ENCODE peak calls at places on chromosomes 2 and 18, in seven cellular contexts. One of them, this sample, is unnamed.

GRCh38 chr2:181431674-181432073 is 25.5 kb upstream of the ITGA4 start:
- DNase-seq in foreskin keratinocyte: no peak
- DNase-seq in activated CD4-positive, alpha-beta T cell treated with anti-CD3 and anti-CD28 coated beads, Interleukin-2, amount 50 U/mL, for 4 hours: no peak
- DNase-seq in NCI-H1105: no peak
- DNase-seq in GM10248: no peak
- DNase-seq in myocyte: no peak
- DNase-seq in heart right ventricle: no peak
- DNase-seq in this sample: no peak

GRCh38 chr2:54773233-54773632 is 49.8 kb downstream of the EML6 start:
- DNase-seq in myocyte: no peak
- DNase-seq in heart right ventricle: no peak
- DNase-seq in NCI-H1105: no peak
- DNase-seq in activated CD4-positive, alpha-beta T cell treated with anti-CD3 and anti-CD28 coated beads, Interleukin-2, amount 50 U/mL, for 4 hours: no peak
- DNase-seq in foreskin keratinocyte: no peak
- DNase-seq in GM10248: no peak
- DNase-seq in this sample: no peak

GRCh38 chr18:28514699-28515098 is 337.8 kb upstream of the CDH2 start:
- DNase-seq in myocyte: no peak
- DNase-seq in GM10248: no peak
- DNase-seq in NCI-H1105: no peak
- DNase-seq in activated CD4-positive, alpha-beta T cell treated with anti-CD3 and anti-CD28 coated beads, Interleukin-2, amount 50 U/mL, for 4 hours: no peak
- DNase-seq in foreskin keratinocyte: no peak
- DNase-seq in heart right ventricle: no peak
- DNase-seq in this sample: no peak

GRCh38 chr2:88123164-88123974 is 4.5 kb downstream of the FABP1 start:
- DNase-seq in activated CD4-positive, alpha-beta T cell treated with anti-CD3 and anti-CD28 coated beads, Interleukin-2, amount 50 U/mL, for 4 hours: no peak
- DNase-seq in foreskin keratinocyte: no peak
- DNase-seq in NCI-H1105: no peak
- DNase-seq in heart right ventricle: no peak
- DNase-seq in GM10248: no peak
- DNase-seq in myocyte: no peak
- DNase-seq in this sample: no peak

GRCh38 chr2:15334650-15335326 is 226.3 kb downstream of the NBAS start:
- DNase-seq in foreskin keratinocyte: peak
- DNase-seq in activated CD4-positive, alpha-beta T cell treated with anti-CD3 and anti-CD28 coated beads, Interleukin-2, amount 50 U/mL, for 4 hours: no peak
- DNase-seq in myocyte: peak
- DNase-seq in NCI-H1105: peak
- DNase-seq in heart right ventricle: no peak
- DNase-seq in GM10248: no peak
- DNase-seq in this sample: no peak

GRCh38 chr2:158755738-158756137 is 39.4 kb upstream of the DAPL1 start:
- DNase-seq in GM10248: no peak
- DNase-seq in NCI-H1105: no peak
- DNase-seq in activated CD4-positive, alpha-beta T cell treated with anti-CD3 and anti-CD28 coated beads, Interleukin-2, amount 50 U/mL, for 4 hours: no peak
- DNase-seq in heart right ventricle: no peak
- DNase-seq in foreskin keratinocyte: no peak
- DNase-seq in myocyte: no peak
- DNase-seq in this sample: no peak

GRCh38 chr2:38146302-38146916 is 70.5 kb upstream of the CYP1B1 start:
- DNase-seq in foreskin keratinocyte: peak
- DNase-seq in GM10248: peak
- DNase-seq in NCI-H1105: no peak
- DNase-seq in heart right ventricle: peak
- DNase-seq in activated CD4-positive, alpha-beta T cell treated with anti-CD3 and anti-CD28 coated beads, Interleukin-2, amount 50 U/mL, for 4 hours: no peak
- DNase-seq in myocyte: peak
- DNase-seq in this sample: peak

GRCh38 chr2:34012728-34013302 is 413.7 kb upstream of the FAM98A start:
- DNase-seq in myocyte: peak
- DNase-seq in activated CD4-positive, alpha-beta T cell treated with anti-CD3 and anti-CD28 coated beads, Interleukin-2, amount 50 U/mL, for 4 hours: no peak
- DNase-seq in heart right ventricle: peak
- DNase-seq in foreskin keratinocyte: peak
- DNase-seq in NCI-H1105: peak
- DNase-seq in GM10248: no peak
- DNase-seq in this sample: peak

GRCh38 chr2:126839711-126840110 is 59.0 kb upstream of the TEX51 start:
- DNase-seq in NCI-H1105: no peak
- DNase-seq in myocyte: peak
- DNase-seq in activated CD4-positive, alpha-beta T cell treated with anti-CD3 and anti-CD28 coated beads, Interleukin-2, amount 50 U/mL, for 4 hours: no peak
- DNase-seq in foreskin keratinocyte: no peak
- DNase-seq in GM10248: no peak
- DNase-seq in heart right ventricle: no peak
- DNase-seq in this sample: no peak

GRCh38 chr18:24051256-24051947 is 36.8 kb downstream of the TTC39C start:
- DNase-seq in foreskin keratinocyte: no peak
- DNase-seq in activated CD4-positive, alpha-beta T cell treated with anti-CD3 and anti-CD28 coated beads, Interleukin-2, amount 50 U/mL, for 4 hours: no peak
- DNase-seq in GM10248: peak
- DNase-seq in NCI-H1105: no peak
- DNase-seq in heart right ventricle: no peak
- DNase-seq in myocyte: no peak
- DNase-seq in this sample: no peak

GRCh38 chr2:185782223-185782769 is 43.7 kb downstream of the FSIP2 start:
- DNase-seq in myocyte: no peak
- DNase-seq in heart right ventricle: no peak
- DNase-seq in foreskin keratinocyte: no peak
- DNase-seq in GM10248: no peak
- DNase-seq in activated CD4-positive, alpha-beta T cell treated with anti-CD3 and anti-CD28 coated beads, Interleukin-2, amount 50 U/mL, for 4 hours: no peak
- DNase-seq in NCI-H1105: no peak
- DNase-seq in this sample: no peak

GRCh38 chr2:67649331-67650071 is 252.4 kb downstream of the ETAA1 start:
- DNase-seq in myocyte: peak
- DNase-seq in activated CD4-positive, alpha-beta T cell treated with anti-CD3 and anti-CD28 coated beads, Interleukin-2, amount 50 U/mL, for 4 hours: no peak
- DNase-seq in NCI-H1105: peak
- DNase-seq in heart right ventricle: peak
- DNase-seq in foreskin keratinocyte: no peak
- DNase-seq in GM10248: no peak
- DNase-seq in this sample: peak

GRCh38 chr18:73235491-73235890 is 367.7 kb upstream of the NETO1 start:
- DNase-seq in activated CD4-positive, alpha-beta T cell treated with anti-CD3 and anti-CD28 coated beads, Interleukin-2, amount 50 U/mL, for 4 hours: no peak
- DNase-seq in heart right ventricle: no peak
- DNase-seq in myocyte: no peak
- DNase-seq in NCI-H1105: no peak
- DNase-seq in foreskin keratinocyte: peak
- DNase-seq in GM10248: peak
- DNase-seq in this sample: no peak

GRCh38 chr18:6414118-6414722 is 491 bp downstream of the L3MBTL4 start:
- DNase-seq in heart right ventricle: peak
- DNase-seq in GM10248: peak
- DNase-seq in foreskin keratinocyte: no peak
- DNase-seq in NCI-H1105: no peak
- DNase-seq in myocyte: no peak
- DNase-seq in activated CD4-positive, alpha-beta T cell treated with anti-CD3 and anti-CD28 coated beads, Interleukin-2, amount 50 U/mL, for 4 hours: no peak
- DNase-seq in this sample: peak

GRCh38 chr2:35220471-35220870 is 1135.1 kb upstream of the CRIM1 start:
- DNase-seq in myocyte: no peak
- DNase-seq in GM10248: no peak
- DNase-seq in heart right ventricle: no peak
- DNase-seq in foreskin keratinocyte: peak
- DNase-seq in activated CD4-positive, alpha-beta T cell treated with anti-CD3 and anti-CD28 coated beads, Interleukin-2, amount 50 U/mL, for 4 hours: no peak
- DNase-seq in NCI-H1105: no peak
- DNase-seq in this sample: no peak

GRCh38 chr18:49716035-49716434 is 97.3 kb downstream of the ACAA2 start:
- DNase-seq in foreskin keratinocyte: no peak
- DNase-seq in NCI-H1105: no peak
- DNase-seq in myocyte: no peak
- DNase-seq in GM10248: no peak
- DNase-seq in activated CD4-positive, alpha-beta T cell treated with anti-CD3 and anti-CD28 coated beads, Interleukin-2, amount 50 U/mL, for 4 hours: no peak
- DNase-seq in heart right ventricle: no peak
- DNase-seq in this sample: no peak

GRCh38 chr18:75216212-75216925 is 5.8 kb downstream of the TSHZ1 start:
- DNase-seq in NCI-H1105: no peak
- DNase-seq in GM10248: no peak
- DNase-seq in myocyte: no peak
- DNase-seq in heart right ventricle: no peak
- DNase-seq in activated CD4-positive, alpha-beta T cell treated with anti-CD3 and anti-CD28 coated beads, Interleukin-2, amount 50 U/mL, for 4 hours: no peak
- DNase-seq in foreskin keratinocyte: no peak
- DNase-seq in this sample: no peak

GRCh38 chr2:99832921-99833320 is 309.5 kb downstream of the AFF3 start:
- DNase-seq in GM10248: no peak
- DNase-seq in myocyte: no peak
- DNase-seq in heart right ventricle: no peak
- DNase-seq in NCI-H1105: no peak
- DNase-seq in foreskin keratinocyte: no peak
- DNase-seq in activated CD4-positive, alpha-beta T cell treated with anti-CD3 and anti-CD28 coated beads, Interleukin-2, amount 50 U/mL, for 4 hours: no peak
- DNase-seq in this sample: no peak

GRCh38 chr2:212147921-212148513 is 390.6 kb downstream of the ERBB4 start:
- DNase-seq in myocyte: peak
- DNase-seq in foreskin keratinocyte: no peak
- DNase-seq in GM10248: no peak
- DNase-seq in activated CD4-positive, alpha-beta T cell treated with anti-CD3 and anti-CD28 coated beads, Interleukin-2, amount 50 U/mL, for 4 hours: no peak
- DNase-seq in heart right ventricle: no peak
- DNase-seq in NCI-H1105: no peak
- DNase-seq in this sample: no peak

GRCh38 chr2:236405357-236405756 is 141.2 kb upstream of the ASB18 start:
- DNase-seq in myocyte: no peak
- DNase-seq in NCI-H1105: no peak
- DNase-seq in heart right ventricle: no peak
- DNase-seq in GM10248: no peak
- DNase-seq in foreskin keratinocyte: no peak
- DNase-seq in activated CD4-positive, alpha-beta T cell treated with anti-CD3 and anti-CD28 coated beads, Interleukin-2, amount 50 U/mL, for 4 hours: no peak
- DNase-seq in this sample: no peak

GRCh38 chr2:25380586-25381360 is 39.0 kb upstream of the DNMT3A start:
- DNase-seq in NCI-H1105: no peak
- DNase-seq in heart right ventricle: no peak
- DNase-seq in myocyte: peak
- DNase-seq in GM10248: no peak
- DNase-seq in foreskin keratinocyte: no peak
- DNase-seq in activated CD4-positive, alpha-beta T cell treated with anti-CD3 and anti-CD28 coated beads, Interleukin-2, amount 50 U/mL, for 4 hours: no peak
- DNase-seq in this sample: no peak

GRCh38 chr2:113890253-113891235 is 655 bp downstream of the ACTR3 start:
- DNase-seq in myocyte: peak
- DNase-seq in activated CD4-positive, alpha-beta T cell treated with anti-CD3 and anti-CD28 coated beads, Interleukin-2, amount 50 U/mL, for 4 hours: peak
- DNase-seq in NCI-H1105: peak
- DNase-seq in GM10248: peak
- DNase-seq in heart right ventricle: peak
- DNase-seq in foreskin keratinocyte: peak
- DNase-seq in this sample: peak

GRCh38 chr2:239910851-239911629 is 114.1 kb downstream of the NDUFA10 start:
- DNase-seq in activated CD4-positive, alpha-beta T cell treated with anti-CD3 and anti-CD28 coated beads, Interleukin-2, amount 50 U/mL, for 4 hours: no peak
- DNase-seq in GM10248: no peak
- DNase-seq in myocyte: no peak
- DNase-seq in foreskin keratinocyte: no peak
- DNase-seq in heart right ventricle: no peak
- DNase-seq in NCI-H1105: no peak
- DNase-seq in this sample: peak

GRCh38 chr2:42021490-42021889 is 26.3 kb upstream of the PKDCC start:
- DNase-seq in NCI-H1105: no peak
- DNase-seq in foreskin keratinocyte: no peak
- DNase-seq in activated CD4-positive, alpha-beta T cell treated with anti-CD3 and anti-CD28 coated beads, Interleukin-2, amount 50 U/mL, for 4 hours: no peak
- DNase-seq in myocyte: peak
- DNase-seq in GM10248: no peak
- DNase-seq in heart right ventricle: peak
- DNase-seq in this sample: no peak

GRCh38 chr2:222722327-222722946 is 51.0 kb downstream of the MOGAT1 start:
- DNase-seq in foreskin keratinocyte: no peak
- DNase-seq in myocyte: peak
- DNase-seq in activated CD4-positive, alpha-beta T cell treated with anti-CD3 and anti-CD28 coated beads, Interleukin-2, amount 50 U/mL, for 4 hours: no peak
- DNase-seq in GM10248: peak
- DNase-seq in NCI-H1105: no peak
- DNase-seq in heart right ventricle: no peak
- DNase-seq in this sample: peak

GRCh38 chr2:57497489-57498096 is 549.0 kb upstream of the VRK2 start:
- DNase-seq in foreskin keratinocyte: peak
- DNase-seq in myocyte: peak
- DNase-seq in activated CD4-positive, alpha-beta T cell treated with anti-CD3 and anti-CD28 coated beads, Interleukin-2, amount 50 U/mL, for 4 hours: no peak
- DNase-seq in NCI-H1105: peak
- DNase-seq in heart right ventricle: peak
- DNase-seq in GM10248: peak
- DNase-seq in this sample: no peak

GRCh38 chr2:120469486-120469885 is 123.5 kb downstream of the INHBB start:
- DNase-seq in GM10248: no peak
- DNase-seq in foreskin keratinocyte: no peak
- DNase-seq in NCI-H1105: no peak
- DNase-seq in myocyte: peak
- DNase-seq in heart right ventricle: no peak
- DNase-seq in activated CD4-positive, alpha-beta T cell treated with anti-CD3 and anti-CD28 coated beads, Interleukin-2, amount 50 U/mL, for 4 hours: no peak
- DNase-seq in this sample: no peak

GRCh38 chr2:170180031-170180566 is 2.2 kb downstream of the MYO3B start:
- DNase-seq in activated CD4-positive, alpha-beta T cell treated with anti-CD3 and anti-CD28 coated beads, Interleukin-2, amount 50 U/mL, for 4 hours: no peak
- DNase-seq in NCI-H1105: no peak
- DNase-seq in GM10248: no peak
- DNase-seq in myocyte: no peak
- DNase-seq in foreskin keratinocyte: peak
- DNase-seq in heart right ventricle: no peak
- DNase-seq in this sample: no peak

GRCh38 chr18:1244397-1245122 is 339.9 kb downstream of the ADCYAP1 start:
- DNase-seq in GM10248: no peak
- DNase-seq in NCI-H1105: no peak
- DNase-seq in foreskin keratinocyte: no peak
- DNase-seq in myocyte: no peak
- DNase-seq in activated CD4-positive, alpha-beta T cell treated with anti-CD3 and anti-CD28 coated beads, Interleukin-2, amount 50 U/mL, for 4 hours: no peak
- DNase-seq in heart right ventricle: no peak
- DNase-seq in this sample: no peak

GRCh38 chr2:96924775-96925747 is 55.2 kb upstream of the SEMA4C start:
- DNase-seq in myocyte: no peak
- DNase-seq in NCI-H1105: no peak
- DNase-seq in foreskin keratinocyte: no peak
- DNase-seq in heart right ventricle: no peak
- DNase-seq in activated CD4-positive, alpha-beta T cell treated with anti-CD3 and anti-CD28 coated beads, Interleukin-2, amount 50 U/mL, for 4 hours: peak
- DNase-seq in GM10248: no peak
- DNase-seq in this sample: no peak

GRCh38 chr2:237314198-237314597 is 99.8 kb downstream of the COL6A3 start:
- DNase-seq in foreskin keratinocyte: no peak
- DNase-seq in activated CD4-positive, alpha-beta T cell treated with anti-CD3 and anti-CD28 coated beads, Interleukin-2, amount 50 U/mL, for 4 hours: no peak
- DNase-seq in GM10248: no peak
- DNase-seq in heart right ventricle: no peak
- DNase-seq in NCI-H1105: no peak
- DNase-seq in myocyte: no peak
- DNase-seq in this sample: no peak

GRCh38 chr2:8134105-8134903 is 547.6 kb upstream of the ID2 start:
- DNase-seq in GM10248: no peak
- DNase-seq in heart right ventricle: no peak
- DNase-seq in myocyte: no peak
- DNase-seq in activated CD4-positive, alpha-beta T cell treated with anti-CD3 and anti-CD28 coated beads, Interleukin-2, amount 50 U/mL, for 4 hours: no peak
- DNase-seq in foreskin keratinocyte: no peak
- DNase-seq in NCI-H1105: peak
- DNase-seq in this sample: no peak

GRCh38 chr2:102667072-102667471 is 47.7 kb downstream of the SLC9A2 start:
- DNase-seq in myocyte: no peak
- DNase-seq in GM10248: peak
- DNase-seq in heart right ventricle: no peak
- DNase-seq in activated CD4-positive, alpha-beta T cell treated with anti-CD3 and anti-CD28 coated beads, Interleukin-2, amount 50 U/mL, for 4 hours: no peak
- DNase-seq in NCI-H1105: no peak
- DNase-seq in foreskin keratinocyte: no peak
- DNase-seq in this sample: no peak

GRCh38 chr2:26725516-26725810 is 32.9 kb downstream of the KCNK3 start:
- DNase-seq in foreskin keratinocyte: no peak
- DNase-seq in activated CD4-positive, alpha-beta T cell treated with anti-CD3 and anti-CD28 coated beads, Interleukin-2, amount 50 U/mL, for 4 hours: no peak
- DNase-seq in GM10248: no peak
- DNase-seq in NCI-H1105: no peak
- DNase-seq in heart right ventricle: no peak
- DNase-seq in myocyte: peak
- DNase-seq in this sample: peak

GRCh38 chr2:43000242-43001054 is 208.1 kb upstream of the HAAO start:
- DNase-seq in NCI-H1105: no peak
- DNase-seq in foreskin keratinocyte: no peak
- DNase-seq in heart right ventricle: no peak
- DNase-seq in GM10248: peak
- DNase-seq in activated CD4-positive, alpha-beta T cell treated with anti-CD3 and anti-CD28 coated beads, Interleukin-2, amount 50 U/mL, for 4 hours: no peak
- DNase-seq in myocyte: no peak
- DNase-seq in this sample: no peak

GRCh38 chr18:79525556-79526467 is 130.1 kb downstream of the NFATC1 start:
- DNase-seq in heart right ventricle: peak
- DNase-seq in GM10248: no peak
- DNase-seq in foreskin keratinocyte: peak
- DNase-seq in myocyte: no peak
- DNase-seq in NCI-H1105: no peak
- DNase-seq in activated CD4-positive, alpha-beta T cell treated with anti-CD3 and anti-CD28 coated beads, Interleukin-2, amount 50 U/mL, for 4 hours: no peak
- DNase-seq in this sample: peak

GRCh38 chr2:218022851-218023530 is 20.2 kb upstream of the TNS1 start:
- DNase-seq in heart right ventricle: no peak
- DNase-seq in myocyte: no peak
- DNase-seq in foreskin keratinocyte: no peak
- DNase-seq in activated CD4-positive, alpha-beta T cell treated with anti-CD3 and anti-CD28 coated beads, Interleukin-2, amount 50 U/mL, for 4 hours: no peak
- DNase-seq in GM10248: no peak
- DNase-seq in NCI-H1105: no peak
- DNase-seq in this sample: peak

GRCh38 chr2:39494784-39495251 is 57.7 kb upstream of the MAP4K3 start:
- DNase-seq in activated CD4-positive, alpha-beta T cell treated with anti-CD3 and anti-CD28 coated beads, Interleukin-2, amount 50 U/mL, for 4 hours: no peak
- DNase-seq in GM10248: peak
- DNase-seq in heart right ventricle: peak
- DNase-seq in NCI-H1105: no peak
- DNase-seq in myocyte: peak
- DNase-seq in foreskin keratinocyte: peak
- DNase-seq in this sample: no peak

This sample was measured in left ventricle myocardium inferior.